ENCODE peak calls at places on chromosome 10, in five cellular contexts. H, G, R, P and L are unnamed samples. For H3K27me3, the result is how much of the 10 kb centered on the place peaks cover.

GRCh38 chr10:58385784-58386112 is 538 bp downstream of the TFAM start:
- DNase-seq in R (no peak), P (no peak), G (peak), H (peak), L (no peak)

GRCh38 chr10:20882091-20882490 is 15.0 kb downstream of the NEBL start:
- DNase-seq in G (no peak), P (no peak), R (no peak), H (no peak), L (no peak)

GRCh38 chr10:32225976-32226375 is 121.0 kb downstream of the EPC1 start:
- DNase-seq in H (no peak), P (no peak), G (no peak), R (no peak), L (no peak)

GRCh38 chr10:126222736-126223511 is 165.4 kb downstream of the ADAM12 start:
- DNase-seq in G (peak), H (peak), P (no peak), R (no peak), L (no peak)

GRCh38 chr10:34176351-34176750 is 638.7 kb downstream of the PARD3 start:
- DNase-seq in G (no peak), H (no peak), R (no peak), P (no peak), L (no peak)

GRCh38 chr10:106582291-106582690 is 582.2 kb downstream of the SORCS1 start:
- DNase-seq in R (no peak), P (no peak), H (peak), G (peak), L (no peak)

GRCh38 chr10:21092683-21093524 is 195.8 kb upstream of the NEBL start:
- DNase-seq in G (peak), P (no peak), H (peak), R (no peak), L (no peak)

GRCh38 chr10:78035933-78036583 is 2.4 kb downstream of the RPS24 start:
- DNase-seq in G (no peak), R (no peak), P (no peak), H (no peak), L (no peak)

GRCh38 chr10:15335500-15335899 is 35.6 kb downstream of the FAM171A1 start:
- DNase-seq in G (no peak), R (no peak), P (no peak), H (peak), L (no peak)

GRCh38 chr10:34808789-34809745 is 6.0 kb downstream of the PARD3 start:
- DNase-seq in H (peak), G (peak), P (peak), R (no peak), L (no peak)

GRCh38 chr10:89032141-89032814 is 41.7 kb downstream of the FAS start:
- DNase-seq in H (peak), G (peak), P (peak), R (no peak), L (no peak)

GRCh38 chr10:57015595-57016303 is 654.7 kb upstream of the ZWINT start:
- DNase-seq in R (no peak), G (no peak), H (no peak), P (no peak), L (no peak)

GRCh38 chr10:8336629-8337331 is 282.3 kb downstream of the GATA3 start:
- DNase-seq in R (no peak), H (no peak), P (no peak), G (no peak), L (no peak)

GRCh38 chr10:60803433-60803832 is 25.2 kb downstream of the CDK1 start:
- DNase-seq in P (no peak), H (no peak), G (no peak), R (no peak), L (no peak)

GRCh38 chr10:70267161-70267933 is 16.5 kb downstream of the NPFFR1 start:
- DNase-seq in P (no peak), R (no peak), H (peak), G (peak), L (no peak)

GRCh38 chr10:124654686-124655085 is 89.5 kb downstream of the FAM53B start:
- DNase-seq in R (no peak), P (no peak), H (no peak), G (no peak), L (no peak)

GRCh38 chr10:121307411-121307980 is 290.7 kb downstream of the FGFR2 start:
- DNase-seq in G (no peak), H (no peak), R (no peak), P (no peak), L (no peak)

GRCh38 chr10:62015994-62016393 is 114.5 kb downstream of the ARID5B start:
- DNase-seq in P (no peak), R (no peak), H (no peak), G (peak), L (no peak)

GRCh38 chr10:50469778-50470193 is 154.0 kb downstream of the SGMS1 start:
- DNase-seq in R (no peak), P (no peak), G (peak), H (no peak), L (no peak)

GRCh38 chr10:79264942-79265341 is 82.3 kb upstream of the PPIF start:
- DNase-seq in P (peak), G (no peak), R (no peak), H (no peak), L (no peak)

GRCh38 chr10:56911906-56912480 is 550.9 kb upstream of the ZWINT start:
- DNase-seq in R (no peak), H (no peak), P (no peak), G (no peak), L (no peak)

GRCh38 chr10:112497347-112497950 is 50.4 kb downstream of the VTI1A start:
- DNase-seq in H (peak), P (no peak), G (no peak), R (no peak), L (no peak)

GRCh38 chr10:78457804-78458483 is 424.3 kb downstream of the RPS24 start:
- DNase-seq in R (no peak), H (peak), G (peak), P (no peak), L (no peak)

GRCh38 chr10:95428702-95429101 is 132.5 kb downstream of the SORBS1 start:
- DNase-seq in G (no peak), R (no peak), H (no peak), P (peak), L (no peak)

GRCh38 chr10:76036410-76036940 is 605.1 kb downstream of the LRMDA start:
- DNase-seq in P (peak), G (peak), R (peak), H (peak), L (peak)

GRCh38 chr10:113867904-113868303 is 13.4 kb downstream of the NHLRC2 start:
- DNase-seq in R (no peak), P (no peak), H (no peak), G (no peak), L (no peak)

DNA sequence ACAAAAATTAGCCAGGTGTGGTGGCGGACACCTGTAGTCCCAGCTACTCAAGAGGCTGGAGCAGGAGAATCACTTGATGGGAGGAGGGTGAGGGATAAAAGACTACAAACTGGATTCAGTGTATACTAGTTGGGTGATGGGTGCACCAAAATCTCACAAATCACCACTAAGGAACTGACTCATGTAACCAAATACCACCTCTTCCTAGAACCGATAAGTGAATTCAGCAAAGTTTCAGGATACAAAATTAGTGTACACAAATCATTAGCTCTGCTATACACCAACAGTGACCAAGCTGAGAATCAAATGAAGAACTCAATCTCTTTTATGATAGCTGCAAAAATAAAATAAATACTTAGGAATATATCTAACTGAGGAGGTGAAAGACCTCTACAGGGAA is 23.0 kb upstream of the DMBT1 start:
- DNase-seq in P (no peak), H (no peak), G (no peak), R (no peak), L (no peak)
- H3K27me3 ChIP-seq in P (under half), H (under half), G (under half), R (under half), L (under half)

DNA sequence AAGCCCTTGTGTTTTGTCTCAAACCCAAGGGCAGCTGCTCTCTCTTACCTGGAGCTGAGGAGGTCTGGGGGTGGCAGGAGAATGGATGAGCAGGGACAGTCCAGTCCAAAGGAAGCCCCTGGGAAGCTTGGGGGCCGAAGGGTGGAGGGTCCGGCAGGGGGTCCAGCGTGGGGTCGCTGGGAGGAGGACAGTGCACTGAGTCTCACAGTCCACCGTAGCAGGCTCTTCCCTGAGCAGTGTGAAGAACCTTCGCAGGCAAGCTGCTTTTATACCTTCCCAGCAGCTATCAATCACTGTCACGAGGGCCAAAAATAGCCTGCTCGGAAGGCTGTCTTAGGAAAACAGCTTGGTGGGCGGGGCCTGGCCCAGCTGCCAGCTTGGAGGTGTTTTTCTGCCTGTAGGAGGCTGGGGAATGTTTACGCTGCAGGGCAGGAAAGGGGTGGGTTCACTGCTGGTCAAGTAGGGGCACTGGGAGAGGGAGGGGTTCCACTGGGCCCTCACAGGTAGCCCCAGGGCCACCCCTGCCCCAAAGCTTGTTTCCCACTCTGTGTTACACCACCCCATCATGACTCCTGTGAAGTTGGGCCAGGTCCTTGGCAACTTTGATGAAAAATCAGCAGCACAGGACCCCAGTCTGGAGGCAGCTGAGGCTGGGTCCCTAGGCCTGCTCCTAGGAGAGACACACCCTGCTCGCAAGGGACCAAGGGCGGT is at the start of gene DEPP1:
- DNase-seq in H (peak), R (no peak), P (peak), G (peak), L (no peak)
- TF ChIP-seq CTCF in H (peak), R (no peak), P (peak), G (peak), L (no peak)

GRCh38 chr10:23194966-23195845 is 3.1 kb downstream of the PTF1A start:
- DNase-seq in G (no peak), H (no peak), R (no peak), P (no peak), L (no peak)

GRCh38 chr10:23196915-23197314 is 4.8 kb downstream of the PTF1A start:
- DNase-seq in G (no peak), H (no peak), R (no peak), P (no peak), L (no peak)

GRCh38 chr10:23194471-23194965 is 2.4 kb downstream of the PTF1A start:
- DNase-seq in R (no peak), G (no peak), P (no peak), H (no peak), L (no peak)

GRCh38 chr10:23196201-23196600 is 4.1 kb downstream of the PTF1A start:
- DNase-seq in H (no peak), G (no peak), R (no peak), P (no peak), L (no peak)

DNA sequence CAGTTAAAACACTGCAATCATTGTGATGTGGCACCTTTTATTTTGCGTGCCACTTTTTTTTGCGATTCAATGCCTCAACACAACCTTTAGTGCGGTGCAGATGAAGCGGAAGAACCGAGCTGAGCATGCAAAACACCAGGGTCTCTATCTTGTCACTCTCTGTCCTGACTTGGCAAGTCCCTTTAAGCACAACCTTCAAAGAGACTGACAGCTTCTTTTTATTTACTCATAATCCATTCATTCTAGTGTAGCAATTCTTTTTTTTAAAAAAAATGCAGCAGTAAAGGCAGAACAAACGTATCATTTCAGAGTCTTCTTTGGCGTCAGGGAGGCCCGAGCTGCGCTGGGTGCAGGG is 3.7 kb downstream of the PTF1A start:
- DNase-seq in R (no peak), H (no peak), P (no peak), G (no peak), L (no peak)
- H3K27me3 ChIP-seq in R (under half), H (under half), P (half or more), G (half or more), L (half or more)

DNA sequence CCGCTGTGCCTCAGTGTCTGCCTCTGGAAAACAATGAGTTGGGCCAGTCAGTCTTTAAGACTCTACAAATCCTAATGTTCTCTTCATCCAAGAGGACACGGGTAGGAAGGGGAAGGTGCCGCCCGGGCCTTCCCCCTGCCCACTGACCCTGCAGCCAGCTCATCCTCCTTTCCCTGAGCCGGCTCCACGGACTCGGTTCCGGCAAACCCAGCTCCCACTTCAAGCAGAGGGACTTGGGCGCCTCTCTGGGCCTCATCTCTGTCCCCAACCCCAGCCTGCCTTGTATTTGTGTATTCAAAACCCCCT is 95.6 kb downstream of the C10orf105 start:
- DNase-seq in H (no peak), G (no peak), R (no peak), P (no peak), L (no peak)
- TF ChIP-seq CTCF in H (no peak), G (no peak), R (no peak), P (no peak), L (no peak)